ENCODE peak calls at places on chromosomes 12 and 14, in nine cellular contexts. One of them, this sample, is unnamed.

GRCh38 chr14:99475179-99475578 is 5.5 kb downstream of the SETD3 start:
- DNase-seq in PC-3: no peak
- DNase-seq in GM23248: no peak
- DNase-seq in MM.1S: no peak
- DNase-seq in hepatocyte: peak; percentile 30
- DNase-seq in SK-N-SH: no peak
- DNase-seq in GM23338: peak; percentile 28
- DNase-seq in neural progenitor cell: no peak
- DNase-seq in HCT116: no peak
- DNase-seq in this sample: no peak

GRCh38 chr12:67920432-67920831 is 68.8 kb upstream of the IFNG-AS1 start:
- DNase-seq in MM.1S: no peak
- DNase-seq in PC-3: peak; percentile 80
- DNase-seq in HCT116: no peak
- DNase-seq in GM23248: peak; percentile 18
- DNase-seq in SK-N-SH: no peak
- DNase-seq in GM23338: no peak
- DNase-seq in hepatocyte: no peak
- DNase-seq in neural progenitor cell: no peak
- DNase-seq in this sample: no peak

GRCh38 chr14:81187832-81188522 is 32.8 kb downstream of the GTF2A1 start:
- DNase-seq in GM23338: no peak
- DNase-seq in PC-3: no peak
- DNase-seq in SK-N-SH: no peak
- DNase-seq in hepatocyte: no peak
- DNase-seq in neural progenitor cell: no peak
- DNase-seq in MM.1S: peak; percentile 18
- DNase-seq in GM23248: no peak
- DNase-seq in HCT116: no peak
- DNase-seq in this sample: no peak

GRCh38 chr14:34035177-34035933 is 84.5 kb upstream of the EGLN3 start:
- DNase-seq in HCT116: no peak
- DNase-seq in SK-N-SH: peak; percentile 33
- DNase-seq in GM23248: no peak
- DNase-seq in MM.1S: no peak
- DNase-seq in neural progenitor cell: no peak
- DNase-seq in GM23338: no peak
- DNase-seq in hepatocyte: no peak
- DNase-seq in PC-3: peak; percentile 29
- DNase-seq in this sample: no peak

GRCh38 chr14:59254146-59254910 is 65.9 kb downstream of the DAAM1 start:
- DNase-seq in PC-3: peak; percentile 73
- DNase-seq in hepatocyte: peak; percentile 67
- DNase-seq in SK-N-SH: peak; percentile 16
- DNase-seq in HCT116: no peak
- DNase-seq in GM23338: no peak
- DNase-seq in neural progenitor cell: no peak
- DNase-seq in GM23248: peak; percentile 95
- DNase-seq in MM.1S: no peak
- DNase-seq in this sample: no peak

GRCh38 chr12:92108651-92109050 is 37.0 kb downstream of the BTG1 start:
- DNase-seq in GM23338: peak; percentile 59
- DNase-seq in HCT116: no peak
- DNase-seq in PC-3: no peak
- DNase-seq in hepatocyte: peak; percentile 10
- DNase-seq in neural progenitor cell: peak; percentile 59
- DNase-seq in SK-N-SH: peak; percentile 20
- DNase-seq in MM.1S: no peak
- DNase-seq in GM23248: peak; percentile 57
- DNase-seq in this sample: no peak

GRCh38 chr12:26338574-26339572 is 143.5 kb downstream of the SSPN start:
- DNase-seq in HCT116: peak; percentile 41
- DNase-seq in MM.1S: no peak
- DNase-seq in GM23338: no peak
- DNase-seq in hepatocyte: no peak
- DNase-seq in SK-N-SH: no peak
- DNase-seq in GM23248: peak; percentile 66
- DNase-seq in neural progenitor cell: no peak
- DNase-seq in PC-3: peak; percentile 80
- DNase-seq in this sample: no peak

GRCh38 chr12:41188058-41188840 is at the start of gene PDZRN4:
- DNase-seq in neural progenitor cell: peak; percentile 76
- DNase-seq in GM23248: no peak
- DNase-seq in PC-3: no peak
- DNase-seq in GM23338: peak; percentile 71
- DNase-seq in MM.1S: no peak
- DNase-seq in HCT116: no peak
- DNase-seq in hepatocyte: peak; percentile 40
- DNase-seq in SK-N-SH: peak; percentile 82
- DNase-seq in this sample: no peak

GRCh38 chr14:73752297-73752992 is 38.3 kb upstream of the PNMA1 start:
- DNase-seq in HCT116: no peak
- DNase-seq in GM23338: peak; percentile 55
- DNase-seq in PC-3: peak; percentile 64
- DNase-seq in hepatocyte: no peak
- DNase-seq in MM.1S: no peak
- DNase-seq in GM23248: peak; percentile 60
- DNase-seq in SK-N-SH: peak; percentile 76
- DNase-seq in neural progenitor cell: peak; percentile 38
- DNase-seq in this sample: peak; percentile 48

GRCh38 chr12:80834724-80835123 is 103.0 kb downstream of the LIN7A start:
- DNase-seq in MM.1S: no peak
- DNase-seq in GM23248: no peak
- DNase-seq in neural progenitor cell: no peak
- DNase-seq in SK-N-SH: no peak
- DNase-seq in PC-3: no peak
- DNase-seq in HCT116: no peak
- DNase-seq in hepatocyte: no peak
- DNase-seq in GM23338: no peak
- DNase-seq in this sample: no peak

DNA sequence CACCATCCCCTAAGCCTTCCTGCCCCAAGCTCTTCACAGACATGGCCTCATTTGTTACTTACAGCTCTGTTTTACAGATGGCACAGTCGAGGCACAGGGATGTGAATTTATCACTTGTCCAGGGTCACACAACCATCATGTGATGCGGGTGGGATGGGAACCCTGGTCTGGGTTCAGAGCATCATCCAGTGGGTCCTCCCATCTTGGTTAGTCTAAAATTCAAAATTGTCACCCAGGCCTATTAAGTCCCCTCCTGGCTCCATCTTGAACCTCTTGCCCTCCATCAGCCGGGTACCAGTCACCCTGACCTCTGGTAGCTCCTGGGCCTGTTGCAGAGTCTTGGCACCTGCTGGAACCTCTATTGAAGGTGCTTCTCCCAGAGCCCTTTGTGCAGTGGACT is 52.9 kb downstream of the ACACB start:
- DNase-seq in neural progenitor cell: no peak
- DNase-seq in PC-3: no peak
- DNase-seq in GM23248: no peak
- DNase-seq in hepatocyte: no peak
- DNase-seq in SK-N-SH: no peak
- DNase-seq in MM.1S: no peak
- DNase-seq in GM23338: no peak
- DNase-seq in HCT116: no peak
- DNase-seq in this sample: no peak
- H3K36me3 ChIP-seq in neural progenitor cell: no peaks in the 10 kb centered on the region
- H3K36me3 ChIP-seq in PC-3: peaks cover 20% of the 10 kb centered on the region
- H3K36me3 ChIP-seq in GM23248: no peaks in the 10 kb centered on the region
- H3K36me3 ChIP-seq in hepatocyte: no peaks in the 10 kb centered on the region
- H3K36me3 ChIP-seq in SK-N-SH: peaks cover 27% of the 10 kb centered on the region
- H3K36me3 ChIP-seq in MM.1S: no peaks in the 10 kb centered on the region
- H3K36me3 ChIP-seq in GM23338: peaks cover 6% of the 10 kb centered on the region
- H3K36me3 ChIP-seq in HCT116: no peaks in the 10 kb centered on the region
- H3K36me3 ChIP-seq in this sample: peaks cover 57% of the 10 kb centered on the region

DNA sequence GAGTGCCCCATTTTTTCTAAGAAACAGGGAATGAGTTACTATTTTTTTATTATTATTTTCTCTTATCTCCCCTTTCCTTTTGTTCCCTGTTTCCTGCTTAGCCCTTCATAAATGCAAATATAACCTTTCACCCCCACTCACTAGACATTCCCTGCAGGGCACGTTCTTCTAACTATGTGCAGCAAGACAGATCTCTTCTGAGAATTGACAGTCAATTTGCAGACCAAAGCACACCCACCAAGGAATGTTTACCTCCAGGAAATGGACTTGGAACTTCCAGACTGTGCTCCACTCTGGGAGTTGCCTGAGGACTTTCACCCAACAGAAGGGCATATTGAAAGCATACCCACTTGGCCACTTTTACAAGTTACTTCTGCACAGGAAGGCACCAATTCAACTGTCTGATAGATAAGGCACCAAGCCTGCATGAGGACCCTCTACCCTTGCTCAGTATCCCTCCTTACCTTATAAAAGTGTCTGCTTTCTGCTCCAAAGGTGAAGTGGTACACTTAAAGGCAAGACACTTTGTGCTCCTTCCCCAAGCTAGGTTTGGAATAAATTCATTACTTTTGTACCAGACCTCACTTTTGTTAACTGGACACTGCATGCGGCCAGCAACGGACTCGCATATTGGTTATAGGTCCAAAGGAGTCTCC is 6.5 kb downstream of the TAS2R19 start:
- DNase-seq in GM23248: no peak
- DNase-seq in GM23338: no peak
- DNase-seq in PC-3: no peak
- DNase-seq in MM.1S: no peak
- DNase-seq in HCT116: no peak
- DNase-seq in neural progenitor cell: no peak
- DNase-seq in SK-N-SH: no peak
- DNase-seq in hepatocyte: peak; percentile 49
- DNase-seq in this sample: no peak
- TF ChIP-seq EZH2phosphoT487 in GM23248: no peak
- TF ChIP-seq EZH2phosphoT487 in GM23338: no peak
- TF ChIP-seq EZH2phosphoT487 in PC-3: no peak
- TF ChIP-seq EZH2phosphoT487 in MM.1S: no peak
- TF ChIP-seq EZH2phosphoT487 in HCT116: no peak
- TF ChIP-seq EZH2phosphoT487 in neural progenitor cell: no peak
- TF ChIP-seq EZH2phosphoT487 in SK-N-SH: no peak
- TF ChIP-seq EZH2phosphoT487 in hepatocyte: no peak
- TF ChIP-seq EZH2phosphoT487 in this sample: no peak

GRCh38 chr12:3225796-3226180 is 148.6 kb downstream of the TSPAN9 start:
- DNase-seq in HCT116: no peak
- DNase-seq in PC-3: no peak
- DNase-seq in neural progenitor cell: no peak
- DNase-seq in GM23338: no peak
- DNase-seq in GM23248: no peak
- DNase-seq in hepatocyte: no peak
- DNase-seq in SK-N-SH: no peak
- DNase-seq in MM.1S: no peak
- DNase-seq in this sample: no peak
- H3K27ac ChIP-seq in HCT116: no peak overlapping the region
- H3K27ac ChIP-seq in PC-3: no peak overlapping the region
- H3K27ac ChIP-seq in neural progenitor cell: no peak overlapping the region
- H3K27ac ChIP-seq in GM23338: no peak overlapping the region
- H3K27ac ChIP-seq in GM23248: no peak overlapping the region
- H3K27ac ChIP-seq in hepatocyte: no peak overlapping the region
- H3K27ac ChIP-seq in SK-N-SH: no peak overlapping the region
- H3K27ac ChIP-seq in MM.1S: no peak overlapping the region
- H3K27ac ChIP-seq in this sample: no peak overlapping the region

GRCh38 chr14:55136241-55136640 is 7.2 kb downstream of the LGALS3 start:
- DNase-seq in MM.1S: no peak
- DNase-seq in hepatocyte: no peak
- DNase-seq in PC-3: no peak
- DNase-seq in SK-N-SH: no peak
- DNase-seq in neural progenitor cell: no peak
- DNase-seq in GM23248: peak; percentile 88
- DNase-seq in GM23338: no peak
- DNase-seq in HCT116: no peak
- DNase-seq in this sample: no peak
- H3K36me3 ChIP-seq in MM.1S: no peaks in the 10 kb centered on the region
- H3K36me3 ChIP-seq in hepatocyte: peaks cover 4% of the 10 kb centered on the region
- H3K36me3 ChIP-seq in PC-3: peaks cover 67% of the 10 kb centered on the region
- H3K36me3 ChIP-seq in SK-N-SH: peaks cover 35% of the 10 kb centered on the region
- H3K36me3 ChIP-seq in neural progenitor cell: no peaks in the 10 kb centered on the region
- H3K36me3 ChIP-seq in GM23248: peaks cover 41% of the 10 kb centered on the region
- H3K36me3 ChIP-seq in GM23338: no peaks in the 10 kb centered on the region
- H3K36me3 ChIP-seq in HCT116: peaks cover 28% of the 10 kb centered on the region
- H3K36me3 ChIP-seq in this sample: peaks cover 44% of the 10 kb centered on the region

GRCh38 chr14:71693373-71693772 is 238.9 kb upstream of the RGS6 start:
- DNase-seq in PC-3: no peak
- DNase-seq in MM.1S: no peak
- DNase-seq in hepatocyte: no peak
- DNase-seq in GM23248: peak; percentile 92
- DNase-seq in HCT116: no peak
- DNase-seq in GM23338: no peak
- DNase-seq in SK-N-SH: peak; percentile 26
- DNase-seq in neural progenitor cell: no peak
- DNase-seq in this sample: peak; percentile 15
- TF ChIP-seq EZH2phosphoT487 in PC-3: no peak
- TF ChIP-seq EZH2phosphoT487 in MM.1S: no peak
- TF ChIP-seq EZH2phosphoT487 in hepatocyte: no peak
- TF ChIP-seq EZH2phosphoT487 in GM23248: peak; percentile 96
- TF ChIP-seq EZH2phosphoT487 in HCT116: no peak
- TF ChIP-seq EZH2phosphoT487 in GM23338: no peak
- TF ChIP-seq EZH2phosphoT487 in SK-N-SH: no peak
- TF ChIP-seq EZH2phosphoT487 in neural progenitor cell: no peak
- TF ChIP-seq EZH2phosphoT487 in this sample: no peak

DNA sequence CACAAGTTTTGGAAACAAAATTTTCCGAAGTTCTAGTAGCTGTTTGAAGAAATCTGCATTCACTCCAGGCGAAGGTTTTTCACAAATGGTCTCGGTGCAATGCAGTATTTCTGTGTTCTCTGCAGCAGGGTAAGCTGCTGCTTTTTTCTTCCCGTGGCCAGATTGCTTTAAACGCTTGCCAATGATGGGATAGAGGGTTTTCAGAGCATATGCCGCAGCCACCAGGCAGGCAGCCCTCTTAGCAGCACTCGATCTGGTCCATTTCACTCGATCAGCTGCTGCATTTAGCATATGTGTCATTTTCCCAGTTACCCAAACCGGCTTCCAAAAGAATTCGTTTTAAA is 315 bp downstream of the ABCD2 start:
- DNase-seq in HCT116: no peak
- DNase-seq in neural progenitor cell: peak; percentile 5
- DNase-seq in MM.1S: peak; percentile 46
- DNase-seq in SK-N-SH: peak; percentile 32
- DNase-seq in GM23338: peak; percentile 21
- DNase-seq in PC-3: no peak
- DNase-seq in GM23248: no peak
- DNase-seq in hepatocyte: no peak
- DNase-seq in this sample: peak; percentile 51
- H3K27ac ChIP-seq in HCT116: no peak overlapping the region
- H3K27ac ChIP-seq in neural progenitor cell: no peak overlapping the region
- H3K27ac ChIP-seq in MM.1S: peak overlapping the region; percentile 99
- H3K27ac ChIP-seq in SK-N-SH: peak overlapping the region; percentile 92
- H3K27ac ChIP-seq in GM23338: no peak overlapping the region
- H3K27ac ChIP-seq in PC-3: no peak overlapping the region
- H3K27ac ChIP-seq in GM23248: no peak overlapping the region
- H3K27ac ChIP-seq in hepatocyte: no peak overlapping the region
- H3K27ac ChIP-seq in this sample: peak overlapping the region; percentile 87

This sample was measured in OCI-LY7.